ENCODE peak calls at places on chromosomes 3 and 15, in six cellular contexts. L, N, H, U, T and F are unnamed samples.

GRCh38 chr3:163785693-163786092 is 1292.6 kb downstream of the SI start:
- DNase-seq in N (no peak), T (no peak), U (no peak), H (no peak), L (no peak), F (no peak)

GRCh38 chr15:96122077-96123027 is 208.1 kb upstream of the NR2F2 start:
- DNase-seq in L (no peak), U (no peak), N (peak; percentile 18), H (peak; percentile 14), T (no peak), F (no peak)

GRCh38 chr3:67082533-67083024 is 84.5 kb downstream of the KBTBD8 start:
- DNase-seq in U (no peak), L (no peak), H (no peak), N (no peak), T (no peak), F (no peak)

GRCh38 chr3:154862265-154862664 is 217.9 kb upstream of the MME start:
- DNase-seq in L (no peak), T (no peak), U (peak; percentile 60), N (peak; percentile 40), H (no peak), F (peak; percentile 37)

GRCh38 chr3:105984837-105985236 is 116.0 kb upstream of the CBLB start:
- DNase-seq in N (no peak), L (no peak), U (no peak), H (no peak), T (no peak), F (no peak)

GRCh38 chr3:15575446-15575845 is 25.9 kb downstream of the HACL1 start:
- DNase-seq in H (no peak), N (no peak), T (no peak), L (no peak), U (no peak), F (no peak)

GRCh38 chr3:52077900-52078299 is 21.5 kb upstream of the DUSP7 start:
- DNase-seq in L (no peak), H (no peak), N (no peak), T (no peak), U (no peak), F (no peak)

GRCh38 chr3:74693696-74694393 is 79.4 kb upstream of the CNTN3 start:
- DNase-seq in N (no peak), T (no peak), U (no peak), H (no peak), L (no peak), F (no peak)

GRCh38 chr15:41490355-41490754 is 3.3 kb upstream of the ITPKA start:
- DNase-seq in L (no peak), T (no peak), N (peak; percentile 97), U (peak; percentile 81), H (peak; percentile 85), F (peak; percentile 93)

GRCh38 chr15:70243686-70244540 is 146.2 kb upstream of the TLE3 start:
- DNase-seq in N (no peak), L (no peak), H (no peak), U (no peak), T (no peak), F (no peak)

GRCh38 chr15:79673416-79674123 is 223.2 kb downstream of the MTHFS start:
- DNase-seq in L (no peak), H (no peak), U (no peak), T (no peak), N (peak; percentile 13), F (peak; percentile 27)

GRCh38 chr3:197564097-197564843 is 8.5 kb upstream of the BDH1 start:
- DNase-seq in U (no peak), H (no peak), T (no peak), N (no peak), L (no peak), F (no peak)

GRCh38 chr3:116020495-116020894 is 397.2 kb downstream of the GAP43 start:
- DNase-seq in N (no peak), L (no peak), T (no peak), U (no peak), H (no peak), F (no peak)

GRCh38 chr3:59749291-59749690 is 699.5 kb upstream of the CFAP20DC start:
- DNase-seq in L (no peak), H (no peak), U (no peak), T (no peak), N (peak; percentile 46), F (peak; percentile 22)

GRCh38 chr3:101829878-101830277 is 19.4 kb upstream of the NFKBIZ start:
- DNase-seq in T (no peak), N (no peak), U (no peak), H (no peak), L (no peak), F (no peak)
- H3K4me3 ChIP-seq in T (no peak overlapping the region), N (no peak overlapping the region), U (no peak overlapping the region), H (no peak overlapping the region), L (no peak overlapping the region), F (no peak overlapping the region)

GRCh38 chr3:196486263-196486662 is 17.3 kb downstream of the RNF168 start:
- DNase-seq in T (no peak), N (no peak), H (peak; percentile 10), U (no peak), L (no peak), F (no peak)
- TF ChIP-seq CTCF in T (no peak), N (no peak), H (peak; percentile 31), U (peak; percentile 43), L (no peak), F (peak; percentile 37)

DNA sequence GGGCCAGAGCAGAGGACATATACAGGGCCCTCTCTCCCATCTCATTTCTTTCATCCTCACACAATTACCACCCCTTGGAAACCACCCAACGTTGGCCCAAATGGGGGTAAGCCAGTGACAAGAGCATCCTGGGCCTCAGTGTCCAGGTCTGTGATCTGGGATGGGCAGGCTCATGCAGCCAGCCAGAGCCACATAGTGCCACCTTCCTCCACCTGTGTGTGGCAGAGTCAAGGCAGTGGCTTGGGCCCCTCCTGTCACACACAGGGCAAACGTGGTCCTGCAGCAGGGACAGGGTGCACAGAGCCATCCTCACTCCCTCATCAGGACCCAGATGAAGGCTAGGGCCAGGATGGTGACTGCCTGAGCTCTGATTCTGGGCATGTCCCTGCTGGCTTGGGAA is 2.3 kb upstream of the MYL3 start:
- DNase-seq in N (no peak), U (no peak), H (no peak), T (no peak), L (no peak), F (no peak)
- H3K4me3 ChIP-seq in N (no peak overlapping the region), U (no peak overlapping the region), H (no peak overlapping the region), T (no peak overlapping the region), L (no peak overlapping the region), F (no peak overlapping the region)

GRCh38 chr3:123792473-123793201 is 91.5 kb downstream of the MYLK start:
- DNase-seq in N (peak; percentile 35), H (no peak), T (no peak), U (no peak), L (no peak), F (no peak)
- TF ChIP-seq CTCF in N (no peak), H (no peak), T (no peak), U (no peak), L (no peak), F (no peak)

DNA sequence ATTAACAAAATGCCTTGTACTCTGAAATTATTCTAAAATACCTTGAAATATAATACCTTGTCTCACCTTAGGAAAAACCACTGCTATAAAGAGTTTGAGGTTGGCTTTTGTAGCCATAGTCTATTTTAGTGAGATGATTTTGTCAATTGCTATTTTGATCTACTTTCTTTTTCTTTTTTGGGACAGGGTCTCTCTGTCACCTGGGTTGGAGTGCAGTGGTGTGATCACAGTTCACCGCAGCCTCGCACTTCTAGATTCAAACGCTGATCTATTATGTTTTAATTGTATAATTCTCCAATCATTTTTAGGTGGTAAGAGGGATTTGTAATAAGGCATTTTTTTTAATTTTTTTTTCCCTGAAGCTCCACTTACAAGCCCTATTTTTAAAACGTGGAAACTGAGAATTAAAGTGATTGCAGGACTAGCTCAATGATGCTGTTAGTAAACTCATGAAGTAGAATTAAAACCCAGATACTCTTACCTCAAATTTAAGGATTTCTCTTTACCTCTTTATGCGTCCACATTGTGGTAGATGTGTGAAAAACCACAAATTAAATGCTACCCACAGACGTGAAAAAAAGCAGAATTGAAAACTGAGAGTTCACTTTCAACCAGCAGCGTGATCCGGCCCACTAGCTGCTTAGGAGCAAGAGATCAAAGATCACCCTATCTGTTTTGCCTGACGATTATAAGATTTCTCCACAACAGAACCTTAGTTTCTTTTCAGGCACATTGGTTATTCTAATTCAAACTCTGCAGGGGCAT is 384.2 kb downstream of the CGGBP1 start:
- DNase-seq in U (no peak), H (no peak), T (no peak), L (no peak), N (no peak), F (no peak)
- H3K4me3 ChIP-seq in U (no peak overlapping the region), H (no peak overlapping the region), T (no peak overlapping the region), L (no peak overlapping the region), N (no peak overlapping the region), F (no peak overlapping the region)

DNA sequence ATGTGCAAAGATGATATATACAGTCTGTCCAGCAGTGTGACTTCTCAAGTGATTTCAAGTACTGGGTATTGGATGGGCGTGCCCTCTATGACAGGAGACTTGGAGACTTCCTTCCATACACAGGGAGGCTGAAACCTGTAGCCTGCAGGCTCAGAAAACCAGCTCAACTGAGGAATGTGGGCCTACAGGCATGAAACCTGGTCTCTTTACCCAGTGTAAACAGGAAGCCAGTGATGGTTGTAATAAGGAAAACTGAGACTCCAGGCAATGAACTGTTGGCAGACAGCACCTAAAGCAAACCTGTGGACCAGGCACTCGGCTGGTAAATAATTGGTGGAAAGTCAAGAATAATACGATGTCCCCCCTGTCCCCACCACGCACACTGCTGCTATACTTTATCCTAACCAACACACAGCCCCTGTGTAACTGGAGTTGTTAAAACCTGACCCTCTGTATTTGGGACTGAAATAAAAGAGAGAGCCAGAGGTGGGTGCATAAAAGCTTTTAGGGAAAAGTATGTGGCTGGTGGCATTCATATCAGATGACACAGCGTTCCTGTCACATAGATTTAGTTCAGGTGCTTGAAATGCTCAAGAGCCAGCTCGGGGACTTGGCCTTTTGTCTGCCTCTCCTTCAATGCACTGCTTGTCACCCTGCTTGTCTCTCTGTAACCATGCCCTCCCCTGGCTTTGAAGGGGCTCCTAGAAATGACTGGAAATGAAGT is 144.7 kb downstream of the TPRG1 start:
- DNase-seq in U (no peak), N (no peak), H (no peak), L (no peak), T (peak; percentile 57), F (no peak)
- TF ChIP-seq CTCF in U (no peak), N (no peak), H (no peak), L (no peak), T (no peak), F (no peak)